ENCODE peak calls at places on chromosome 7, in four cellular contexts. One of them, this sample, is unnamed.

GRCh38 chr7:116340201-116340847 is 130.0 kb downstream of the TES start:
- DNase-seq in brain microvascular endothelial cell: no peak
- DNase-seq in activated T-helper 9 cell treated with anti-CD3 and anti-CD28 coated beads, Interleukin-2, amount 50 U/mL, for 16 hours: no peak
- DNase-seq in NCI-H1417: no peak
- DNase-seq in this sample: no peak

GRCh38 chr7:117775826-117776623 is 97.2 kb downstream of the CTTNBP2 start:
- DNase-seq in NCI-H1417: no peak
- DNase-seq in activated T-helper 9 cell treated with anti-CD3 and anti-CD28 coated beads, Interleukin-2, amount 50 U/mL, for 16 hours: no peak
- DNase-seq in brain microvascular endothelial cell: no peak
- DNase-seq in this sample: no peak

GRCh38 chr7:55140221-55140980 is 121.6 kb downstream of the EGFR start:
- DNase-seq in activated T-helper 9 cell treated with anti-CD3 and anti-CD28 coated beads, Interleukin-2, amount 50 U/mL, for 16 hours: no peak
- DNase-seq in NCI-H1417: no peak
- DNase-seq in brain microvascular endothelial cell: peak; percentile 63
- DNase-seq in this sample: no peak

GRCh38 chr7:24936121-24936824 is 43.7 kb downstream of the OSBPL3 start:
- DNase-seq in activated T-helper 9 cell treated with anti-CD3 and anti-CD28 coated beads, Interleukin-2, amount 50 U/mL, for 16 hours: no peak
- DNase-seq in NCI-H1417: no peak
- DNase-seq in brain microvascular endothelial cell: no peak
- DNase-seq in this sample: no peak

GRCh38 chr7:1369856-1370657 is 89.2 kb downstream of the MICALL2 start:
- DNase-seq in activated T-helper 9 cell treated with anti-CD3 and anti-CD28 coated beads, Interleukin-2, amount 50 U/mL, for 16 hours: no peak
- DNase-seq in NCI-H1417: no peak
- DNase-seq in brain microvascular endothelial cell: no peak
- DNase-seq in this sample: no peak

GRCh38 chr7:21253740-21254687 is 173.9 kb upstream of the SP4 start:
- DNase-seq in activated T-helper 9 cell treated with anti-CD3 and anti-CD28 coated beads, Interleukin-2, amount 50 U/mL, for 16 hours: peak; percentile 2
- DNase-seq in NCI-H1417: peak; percentile 83
- DNase-seq in brain microvascular endothelial cell: peak; percentile 51
- DNase-seq in this sample: peak; percentile 94

GRCh38 chr7:116169060-116169459 is 41.3 kb upstream of the TES start:
- DNase-seq in NCI-H1417: no peak
- DNase-seq in brain microvascular endothelial cell: no peak
- DNase-seq in activated T-helper 9 cell treated with anti-CD3 and anti-CD28 coated beads, Interleukin-2, amount 50 U/mL, for 16 hours: no peak
- DNase-seq in this sample: no peak

GRCh38 chr7:156015237-156016020 is 203.2 kb upstream of the SHH start:
- DNase-seq in NCI-H1417: no peak
- DNase-seq in activated T-helper 9 cell treated with anti-CD3 and anti-CD28 coated beads, Interleukin-2, amount 50 U/mL, for 16 hours: no peak
- DNase-seq in brain microvascular endothelial cell: no peak
- DNase-seq in this sample: no peak

GRCh38 chr7:38699481-38699880 is 68.3 kb upstream of the AMPH start:
- DNase-seq in NCI-H1417: no peak
- DNase-seq in brain microvascular endothelial cell: no peak
- DNase-seq in activated T-helper 9 cell treated with anti-CD3 and anti-CD28 coated beads, Interleukin-2, amount 50 U/mL, for 16 hours: no peak
- DNase-seq in this sample: no peak

GRCh38 chr7:128117691-128118090 is 86.5 kb upstream of the LRRC4 start:
- DNase-seq in activated T-helper 9 cell treated with anti-CD3 and anti-CD28 coated beads, Interleukin-2, amount 50 U/mL, for 16 hours: no peak
- DNase-seq in NCI-H1417: no peak
- DNase-seq in brain microvascular endothelial cell: no peak
- DNase-seq in this sample: no peak

GRCh38 chr7:607938-608337 is 88.3 kb upstream of the PDGFA start:
- DNase-seq in NCI-H1417: no peak
- DNase-seq in activated T-helper 9 cell treated with anti-CD3 and anti-CD28 coated beads, Interleukin-2, amount 50 U/mL, for 16 hours: no peak
- DNase-seq in brain microvascular endothelial cell: no peak
- DNase-seq in this sample: no peak

GRCh38 chr7:100401811-100402210 is 26.7 kb downstream of the ZCWPW1 start:
- DNase-seq in activated T-helper 9 cell treated with anti-CD3 and anti-CD28 coated beads, Interleukin-2, amount 50 U/mL, for 16 hours: no peak
- DNase-seq in NCI-H1417: no peak
- DNase-seq in brain microvascular endothelial cell: no peak
- DNase-seq in this sample: no peak

GRCh38 chr7:38463277-38464224 is 167.6 kb downstream of the AMPH start:
- DNase-seq in activated T-helper 9 cell treated with anti-CD3 and anti-CD28 coated beads, Interleukin-2, amount 50 U/mL, for 16 hours: peak; percentile 68
- DNase-seq in brain microvascular endothelial cell: peak; percentile 92
- DNase-seq in NCI-H1417: no peak
- DNase-seq in this sample: no peak

GRCh38 chr7:25186436-25186835 is 41.9 kb downstream of the NPVF start:
- DNase-seq in brain microvascular endothelial cell: no peak
- DNase-seq in NCI-H1417: no peak
- DNase-seq in activated T-helper 9 cell treated with anti-CD3 and anti-CD28 coated beads, Interleukin-2, amount 50 U/mL, for 16 hours: no peak
- DNase-seq in this sample: no peak